ENCODE peak calls at places on chromosome 9, in four cellular contexts. One of them, this sample, is unnamed.
A peak's percentile ranks its signal among the peaks of the same experiment; 100 is the strongest.

GRCh38 chr9:5430912-5431311 is 6.8 kb downstream of the PLGRKT start:
- DNase-seq in AG09309: no peak
- DNase-seq in activated CD4-positive, alpha-beta T cell treated with anti-CD3 and anti-CD28 coated beads, Interleukin-2, amount 10 ng/mL, durations not matched to agents 7 days and 5 days: no peak
- DNase-seq in fibroblast of villous mesenchyme: no peak
- DNase-seq in this sample: no peak

GRCh38 chr9:23842531-23843129 is 16.6 kb upstream of the ELAVL2 start:
- DNase-seq in AG09309: no peak
- DNase-seq in activated CD4-positive, alpha-beta T cell treated with anti-CD3 and anti-CD28 coated beads, Interleukin-2, amount 10 ng/mL, durations not matched to agents 7 days and 5 days: no peak
- DNase-seq in fibroblast of villous mesenchyme: no peak
- DNase-seq in this sample: no peak

GRCh38 chr9:8961186-8961666 is 1161.6 kb upstream of the DMAC1 start:
- DNase-seq in AG09309: no peak
- DNase-seq in activated CD4-positive, alpha-beta T cell treated with anti-CD3 and anti-CD28 coated beads, Interleukin-2, amount 10 ng/mL, durations not matched to agents 7 days and 5 days: no peak
- DNase-seq in fibroblast of villous mesenchyme: no peak
- DNase-seq in this sample: no peak

GRCh38 chr9:6960777-6961176 is 203.0 kb downstream of the KDM4C start:
- DNase-seq in AG09309: no peak
- DNase-seq in activated CD4-positive, alpha-beta T cell treated with anti-CD3 and anti-CD28 coated beads, Interleukin-2, amount 10 ng/mL, durations not matched to agents 7 days and 5 days: no peak
- DNase-seq in fibroblast of villous mesenchyme: no peak
- DNase-seq in this sample: no peak

GRCh38 chr9:129867138-129868032 is 32.1 kb downstream of the USP20 start:
- DNase-seq in AG09309: no peak
- DNase-seq in activated CD4-positive, alpha-beta T cell treated with anti-CD3 and anti-CD28 coated beads, Interleukin-2, amount 10 ng/mL, durations not matched to agents 7 days and 5 days: no peak
- DNase-seq in fibroblast of villous mesenchyme: no peak
- DNase-seq in this sample: no peak

GRCh38 chr9:113851860-113852259 is 24.2 kb upstream of the ZNF618 start:
- DNase-seq in AG09309: no peak
- DNase-seq in activated CD4-positive, alpha-beta T cell treated with anti-CD3 and anti-CD28 coated beads, Interleukin-2, amount 10 ng/mL, durations not matched to agents 7 days and 5 days: no peak
- DNase-seq in fibroblast of villous mesenchyme: no peak
- DNase-seq in this sample: no peak

GRCh38 chr9:134401391-134401790 is 75.1 kb downstream of the RXRA start:
- DNase-seq in AG09309: no peak
- DNase-seq in activated CD4-positive, alpha-beta T cell treated with anti-CD3 and anti-CD28 coated beads, Interleukin-2, amount 10 ng/mL, durations not matched to agents 7 days and 5 days: no peak
- DNase-seq in fibroblast of villous mesenchyme: no peak
- DNase-seq in this sample: no peak

GRCh38 chr9:88984543-88984883 is 6.8 kb upstream of the S1PR3 start:
- DNase-seq in AG09309: no peak
- DNase-seq in activated CD4-positive, alpha-beta T cell treated with anti-CD3 and anti-CD28 coated beads, Interleukin-2, amount 10 ng/mL, durations not matched to agents 7 days and 5 days: no peak
- DNase-seq in fibroblast of villous mesenchyme: no peak
- DNase-seq in this sample: no peak

GRCh38 chr9:86022687-86023266 is 76.6 kb downstream of the GOLM1 start:
- DNase-seq in AG09309: no peak
- DNase-seq in activated CD4-positive, alpha-beta T cell treated with anti-CD3 and anti-CD28 coated beads, Interleukin-2, amount 10 ng/mL, durations not matched to agents 7 days and 5 days: peak; percentile 64
- DNase-seq in fibroblast of villous mesenchyme: no peak
- DNase-seq in this sample: peak; percentile 17